ENCODE peak calls at places on chromosomes 5 and 9, in seven cellular contexts. J is H1, A is mesendoderm, E is IMR-90, I is neuronal stem cell, U is trophoblast cell, L is H9. H is an unnamed sample. For H3K27me3, the result is how much of the 10 kb centered on the place peaks cover.

GRCh38 chr5:151005975-151006576 is 14.3 kb upstream of the GPX3 start:
- DNase-seq in J (no peak), A (no peak), E (peak), I (no peak), U (no peak), L (no peak), H (peak)

GRCh38 chr9:93668261-93668871 is 92.0 kb downstream of the PHF2 start:
- DNase-seq in J (peak), A (no peak), E (no peak), I (no peak), U (no peak), L (peak), H (no peak)

GRCh38 chr9:127303830-127304229 is 39.3 kb downstream of the GARNL3 start:
- DNase-seq in J (no peak), A (no peak), E (peak), I (no peak), U (no peak), L (no peak), H (peak)

GRCh38 chr5:121350493-121350892 is 501.2 kb upstream of the FTMT start:
- DNase-seq in J (no peak), A (no peak), E (no peak), I (no peak), U (no peak), L (no peak), H (no peak)

GRCh38 chr9:121871431-121872025 is 220.1 kb downstream of the DAB2IP start:
- DNase-seq in J (no peak), A (no peak), E (peak), I (no peak), U (no peak), L (no peak), H (no peak)

GRCh38 chr9:9949948-9950347 is 662.9 kb downstream of the PTPRD start:
- DNase-seq in J (no peak), A (peak), E (no peak), I (no peak), U (no peak), L (no peak), H (no peak)

GRCh38 chr5:79976759-79977515 is 14.1 kb downstream of the MTX3 start:
- DNase-seq in J (no peak), A (no peak), E (peak), I (no peak), U (no peak), L (no peak), H (peak)

GRCh38 chr9:95736891-95737522 is 138.5 kb upstream of the ERCC6L2 start:
- DNase-seq in J (no peak), A (no peak), E (no peak), I (no peak), U (no peak), L (no peak), H (no peak)

GRCh38 chr9:37373621-37374020 is 48.9 kb upstream of the GRHPR start:
- DNase-seq in J (no peak), A (no peak), E (no peak), I (no peak), U (no peak), L (no peak), H (no peak)

GRCh38 chr9:96621619-96622018 is 2.0 kb upstream of the CDC14B start:
- DNase-seq in J (no peak), A (peak), E (peak), I (no peak), U (no peak), L (no peak), H (no peak)

GRCh38 chr5:80668016-80668969 is 13.5 kb upstream of the DHFR start:
- DNase-seq in J (no peak), A (peak), E (no peak), I (no peak), U (no peak), L (peak), H (no peak)

GRCh38 chr9:13213337-13213736 is 66.2 kb downstream of the MPDZ start:
- DNase-seq in J (no peak), A (no peak), E (peak), I (no peak), U (no peak), L (no peak), H (peak)

GRCh38 chr9:35529156-35529823 is 39.4 kb downstream of the RUSC2 start:
- DNase-seq in J (no peak), A (no peak), E (no peak), I (no peak), U (peak), L (no peak), H (no peak)

GRCh38 chr5:140672455-140673186 is 755 bp downstream of the DND1 start:
- DNase-seq in J (peak), A (no peak), E (no peak), I (no peak), U (no peak), L (peak), H (peak)

GRCh38 chr5:123951204-123951977 is 439.4 kb downstream of the CSNK1G3 start:
- DNase-seq in J (no peak), A (no peak), E (peak), I (no peak), U (no peak), L (no peak), H (peak)

GRCh38 chr9:89007568-89007967 is 16.3 kb downstream of the S1PR3 start:
- DNase-seq in J (peak), A (no peak), E (no peak), I (no peak), U (no peak), L (no peak), H (no peak)

GRCh38 chr5:172335721-172336120 is 52.2 kb upstream of the UBTD2 start:
- DNase-seq in J (no peak), A (no peak), E (no peak), I (no peak), U (peak), L (no peak), H (no peak)

GRCh38 chr5:9452181-9452580 is 93.7 kb downstream of the SEMA5A start:
- DNase-seq in J (no peak), A (peak), E (no peak), I (no peak), U (no peak), L (no peak), H (no peak)

GRCh38 chr5:79560774-79561524 is 47.0 kb upstream of the HOMER1 start:
- DNase-seq in J (no peak), A (no peak), E (peak), I (no peak), U (peak), L (no peak), H (peak)

GRCh38 chr9:73470766-73471165 is 319.1 kb downstream of the ANXA1 start:
- DNase-seq in J (no peak), A (no peak), E (no peak), I (no peak), U (no peak), L (no peak), H (no peak)

GRCh38 chr5:107204413-107204812 is 466.3 kb downstream of the EFNA5 start:
- DNase-seq in J (no peak), A (no peak), E (no peak), I (no peak), U (no peak), L (no peak), H (no peak)

GRCh38 chr9:130677252-130677651 is 12.9 kb downstream of the PRDM12 start:
- DNase-seq in J (no peak), A (no peak), E (no peak), I (no peak), U (no peak), L (no peak), H (no peak)

GRCh38 chr5:171540865-171541264 is 121.4 kb downstream of the FGF18 start:
- DNase-seq in J (no peak), A (no peak), E (no peak), I (no peak), U (no peak), L (no peak), H (no peak)

DNA sequence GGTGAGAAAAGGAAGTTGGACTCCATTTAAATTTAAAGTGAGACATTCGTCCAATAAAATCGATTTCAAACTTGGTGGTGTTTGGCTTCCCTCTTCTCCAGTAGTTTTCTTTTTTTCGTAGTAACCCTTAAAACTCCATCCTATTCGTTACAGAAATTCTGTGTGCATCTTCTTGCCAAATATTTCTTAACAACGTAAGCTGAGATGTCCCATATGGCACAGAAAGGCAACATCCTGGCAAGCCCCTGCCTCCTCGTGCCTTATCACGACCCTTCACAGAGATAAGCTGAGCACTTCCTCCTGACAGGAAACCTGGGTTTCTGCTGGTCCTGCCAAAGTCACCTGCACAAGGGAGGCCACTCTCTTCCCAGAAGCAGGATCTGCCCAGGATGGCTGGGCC is 11.8 kb upstream of the ADAMTS2 start:
- DNase-seq in J (no peak), A (no peak), E (no peak), I (no peak), U (no peak), L (no peak), H (no peak)
- H3K27me3 ChIP-seq in J (under half), A (under half), E (under half), I (under half), U (under half), L (under half), H (under half)

DNA sequence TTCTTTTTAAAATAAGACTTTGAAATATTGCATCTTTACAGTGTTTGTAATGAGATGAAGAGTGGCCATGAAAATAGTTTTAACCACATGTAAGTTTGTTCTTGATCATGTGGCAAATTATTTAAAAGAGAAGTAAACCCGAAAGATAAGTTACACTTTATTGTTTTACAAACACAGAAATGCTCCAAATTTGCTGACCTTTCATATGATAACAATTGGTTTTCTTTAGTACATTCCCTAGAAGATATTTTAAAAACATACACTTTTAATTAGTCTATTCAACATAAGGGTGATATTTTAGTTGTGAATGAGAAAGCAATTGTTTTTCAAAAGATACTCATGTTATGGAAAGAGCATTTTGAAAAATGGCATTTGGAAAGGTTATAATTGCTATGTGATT is 287.7 kb downstream of the PSAT1 start:
- DNase-seq in J (no peak), A (no peak), E (no peak), I (no peak), U (no peak), L (no peak), H (no peak)
- H2AK5ac ChIP-seq in J (no peak), A (no peak), E (no peak), I (no peak), U (no peak), L (no peak), H (no peak)

GRCh38 chr5:2611561-2612096 is 139.8 kb downstream of the IRX2 start:
- DNase-seq in J (no peak), A (no peak), E (no peak), I (no peak), U (no peak), L (no peak), H (no peak)
- H3K27me3 ChIP-seq in J (under half), A (under half), E (under half), I (under half), U (under half), L (under half), H (under half)

GRCh38 chr9:129163753-129164152 is 14.3 kb downstream of the IER5L start:
- DNase-seq in J (no peak), A (no peak), E (no peak), I (no peak), U (no peak), L (no peak), H (no peak)

GRCh38 chr9:129165198-129165597 is 12.9 kb downstream of the IER5L start:
- DNase-seq in J (no peak), A (no peak), E (no peak), I (no peak), U (no peak), L (no peak), H (no peak)

GRCh38 chr9:129164246-129164930 is 13.7 kb downstream of the IER5L start:
- DNase-seq in J (no peak), A (no peak), E (peak), I (no peak), U (no peak), L (no peak), H (peak)

GRCh38 chr9:129170229-129170628 is 7.8 kb downstream of the IER5L start:
- DNase-seq in J (no peak), A (no peak), E (peak), I (no peak), U (peak), L (no peak), H (peak)

GRCh38 chr9:129166962-129167557 is 11.0 kb downstream of the IER5L start:
- DNase-seq in J (no peak), A (peak), E (peak), I (no peak), U (peak), L (peak), H (peak)
- H2AK5ac ChIP-seq in J (no peak), A (no peak), E (peak), I (no peak), U (peak), L (no peak), H (peak)

DNA sequence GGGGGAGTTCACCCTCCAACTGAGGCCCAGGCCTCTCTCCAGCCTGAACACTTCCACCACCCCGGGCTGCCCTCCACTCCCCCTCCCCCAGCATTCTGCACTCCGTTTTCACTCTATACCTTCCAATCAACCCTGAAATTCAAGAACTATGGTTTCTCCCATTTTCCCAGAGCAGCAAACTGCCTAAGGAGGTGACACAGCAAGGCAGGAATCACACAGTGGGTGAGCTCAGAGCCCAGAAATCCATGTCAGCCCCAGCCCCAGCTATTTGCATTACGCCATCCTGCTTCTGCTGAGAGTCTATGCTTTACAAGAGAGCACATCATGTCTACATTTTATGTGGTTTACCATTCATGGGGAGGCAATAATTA is 12.0 kb downstream of the MSX2 start:
- DNase-seq in J (no peak), A (peak), E (peak), I (no peak), U (peak), L (no peak), H (peak)
- H3K27me3 ChIP-seq in J (half or more), A (under half), E (under half), I (under half), U (under half), L (half or more), H (under half)

DNA sequence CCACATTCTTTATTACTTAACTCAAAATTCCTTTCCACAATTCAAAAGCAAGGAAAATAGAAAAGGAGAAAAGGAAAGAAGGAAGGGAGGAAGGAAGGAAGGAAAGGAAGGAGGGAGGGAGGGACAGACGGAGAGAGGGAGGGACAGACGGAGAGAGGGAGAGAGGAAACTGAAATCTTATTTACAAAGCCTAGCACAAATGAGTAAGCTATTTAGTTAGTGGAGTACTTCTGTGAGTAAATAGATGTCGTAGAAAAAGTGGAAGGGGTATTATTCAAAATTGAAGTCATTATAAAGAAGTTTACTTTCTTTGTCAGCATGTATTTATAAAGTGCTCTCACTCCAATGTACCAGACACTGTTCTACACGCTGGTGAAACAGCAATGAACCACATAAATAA is 177.9 kb downstream of the CETN3 start:
- DNase-seq in J (no peak), A (no peak), E (no peak), I (no peak), U (no peak), L (no peak), H (no peak)
- H2AK5ac ChIP-seq in J (no peak), A (no peak), E (no peak), I (no peak), U (no peak), L (no peak), H (no peak)

GRCh38 chr5:346229-346935 is 24.9 kb downstream of the AHRR start:
- DNase-seq in J (peak), A (no peak), E (no peak), I (no peak), U (no peak), L (no peak), H (no peak)
- H3K27me3 ChIP-seq in J (under half), A (under half), E (under half), I (under half), U (under half), L (under half), H (under half)

GRCh38 chr5:136034492-136034891 is 5.7 kb downstream of the TGFBI start:
- DNase-seq in J (no peak), A (no peak), E (no peak), I (no peak), U (no peak), L (no peak), H (no peak)

GRCh38 chr5:136032564-136032963 is 3.8 kb downstream of the TGFBI start:
- DNase-seq in J (no peak), A (no peak), E (peak), I (no peak), U (no peak), L (no peak), H (peak)

GRCh38 chr5:136033848-136034247 is 5.1 kb downstream of the TGFBI start:
- DNase-seq in J (no peak), A (no peak), E (no peak), I (no peak), U (no peak), L (no peak), H (no peak)

GRCh38 chr5:136031713-136032112 is 2.9 kb downstream of the TGFBI start:
- DNase-seq in J (no peak), A (no peak), E (no peak), I (no peak), U (no peak), L (no peak), H (peak)

DNA sequence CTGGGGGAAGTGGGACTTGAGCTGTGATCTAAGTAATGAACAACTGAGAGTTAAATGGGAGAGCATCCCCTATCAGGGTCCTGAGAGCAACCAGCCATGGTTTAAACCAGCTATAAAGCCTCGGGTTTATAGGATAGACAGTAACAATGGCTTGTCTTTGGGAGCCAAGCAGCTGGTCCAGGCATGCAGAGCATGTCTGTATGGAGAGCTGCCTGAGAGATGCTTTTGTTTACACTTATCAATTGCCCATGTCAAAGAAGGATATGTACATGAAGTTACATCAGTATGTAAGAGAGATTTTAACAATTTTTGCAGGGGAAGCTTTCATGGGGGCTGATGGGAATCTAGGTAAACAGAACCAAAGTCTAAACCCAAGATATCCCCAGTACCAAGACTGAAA is 4.5 kb downstream of the TGFBI start:
- DNase-seq in J (no peak), A (no peak), E (no peak), I (no peak), U (no peak), L (no peak), H (no peak)
- H2AK5ac ChIP-seq in J (no peak), A (no peak), E (peak), I (no peak), U (no peak), L (no peak), H (no peak)

GRCh38 chr5:41156739-41157138 is 56.6 kb downstream of the C6 start:
- DNase-seq in J (no peak), A (no peak), E (peak), I (no peak), U (no peak), L (no peak), H (no peak)
- H3K27me3 ChIP-seq in J (under half), A (under half), E (under half), I (under half), U (under half), L (under half), H (under half)

GRCh38 chr9:571745-572144 is 269.8 kb upstream of the DMRT1 start:
- DNase-seq in J (no peak), A (no peak), E (no peak), I (no peak), U (no peak), L (no peak), H (no peak)
- H2AK5ac ChIP-seq in J (no peak), A (no peak), E (no peak), I (no peak), U (no peak), L (no peak), H (no peak)

H was measured in mesenchymal stem cell.